ENCODE peak calls at places on chromosomes 5 and 9, in four cellular contexts. One of them, this sample, is unnamed.
A peak's percentile ranks its signal among the peaks of the same experiment; 100 is the strongest.

GRCh38 chr9:126116351-126117157 is 210.1 kb upstream of the MVB12B start:
- DNase-seq in suprapubic skin: no peak
- DNase-seq in OCI-LY7: no peak
- DNase-seq in uterus: no peak
- DNase-seq in this sample: no peak

GRCh38 chr5:76544268-76544926 is 78.8 kb downstream of the F2RL2 start:
- DNase-seq in OCI-LY7: peak; percentile 61
- DNase-seq in uterus: no peak
- DNase-seq in suprapubic skin: no peak
- DNase-seq in this sample: peak; percentile 88

GRCh38 chr5:74316064-74316586 is 324.4 kb downstream of the ENC1 start:
- DNase-seq in OCI-LY7: no peak
- DNase-seq in uterus: peak; percentile 20
- DNase-seq in suprapubic skin: no peak
- DNase-seq in this sample: no peak

GRCh38 chr9:131873891-131874440 is 134.1 kb upstream of the RAPGEF1 start:
- DNase-seq in suprapubic skin: no peak
- DNase-seq in uterus: no peak
- DNase-seq in OCI-LY7: no peak
- DNase-seq in this sample: no peak

GRCh38 chr5:2805080-2805479 is 53.6 kb upstream of the IRX2 start:
- DNase-seq in suprapubic skin: no peak
- DNase-seq in OCI-LY7: no peak
- DNase-seq in uterus: no peak
- DNase-seq in this sample: no peak

GRCh38 chr5:72378636-72379289 is 58.6 kb downstream of the PTCD2 start:
- DNase-seq in uterus: no peak
- DNase-seq in OCI-LY7: no peak
- DNase-seq in suprapubic skin: no peak
- DNase-seq in this sample: peak; percentile 22

GRCh38 chr5:80389575-80389974 is 18.3 kb upstream of the ZFYVE16 start:
- DNase-seq in suprapubic skin: no peak
- DNase-seq in OCI-LY7: no peak
- DNase-seq in uterus: no peak
- DNase-seq in this sample: no peak

GRCh38 chr5:139419793-139420192 is 15.9 kb upstream of the SPATA24 start:
- DNase-seq in uterus: no peak
- DNase-seq in suprapubic skin: no peak
- DNase-seq in OCI-LY7: no peak
- DNase-seq in this sample: peak; percentile 71

GRCh38 chr5:30040483-30041116 is 1152.9 kb upstream of the CDH6 start:
- DNase-seq in uterus: no peak
- DNase-seq in suprapubic skin: no peak
- DNase-seq in OCI-LY7: peak; percentile 57
- DNase-seq in this sample: peak; percentile 25

GRCh38 chr5:14077501-14077900 is 65.6 kb upstream of the TRIO start:
- DNase-seq in OCI-LY7: no peak
- DNase-seq in suprapubic skin: no peak
- DNase-seq in uterus: no peak
- DNase-seq in this sample: no peak

GRCh38 chr5:23494558-23494957 is 12.9 kb upstream of the PRDM9 start:
- DNase-seq in uterus: no peak
- DNase-seq in OCI-LY7: no peak
- DNase-seq in suprapubic skin: no peak
- DNase-seq in this sample: no peak

GRCh38 chr5:110631236-110631635 is 95.2 kb downstream of the TMEM232 start:
- DNase-seq in suprapubic skin: no peak
- DNase-seq in OCI-LY7: no peak
- DNase-seq in uterus: no peak
- DNase-seq in this sample: no peak

GRCh38 chr5:110623875-110624274 is 102.6 kb downstream of the TMEM232 start:
- DNase-seq in uterus: no peak
- DNase-seq in OCI-LY7: no peak
- DNase-seq in suprapubic skin: no peak
- DNase-seq in this sample: no peak

GRCh38 chr5:110630350-110630749 is 96.1 kb downstream of the TMEM232 start:
- DNase-seq in OCI-LY7: no peak
- DNase-seq in suprapubic skin: no peak
- DNase-seq in uterus: no peak
- DNase-seq in this sample: no peak

GRCh38 chr5:110625376-110625999 is 101.0 kb downstream of the TMEM232 start:
- DNase-seq in suprapubic skin: no peak
- DNase-seq in OCI-LY7: peak; percentile 56
- DNase-seq in uterus: no peak
- DNase-seq in this sample: peak; percentile 35
- H3K4me3 ChIP-seq in suprapubic skin: no peak overlapping the region
- H3K4me3 ChIP-seq in OCI-LY7: no peak overlapping the region
- H3K4me3 ChIP-seq in uterus: no peak overlapping the region
- H3K4me3 ChIP-seq in this sample: no peak overlapping the region

DNA sequence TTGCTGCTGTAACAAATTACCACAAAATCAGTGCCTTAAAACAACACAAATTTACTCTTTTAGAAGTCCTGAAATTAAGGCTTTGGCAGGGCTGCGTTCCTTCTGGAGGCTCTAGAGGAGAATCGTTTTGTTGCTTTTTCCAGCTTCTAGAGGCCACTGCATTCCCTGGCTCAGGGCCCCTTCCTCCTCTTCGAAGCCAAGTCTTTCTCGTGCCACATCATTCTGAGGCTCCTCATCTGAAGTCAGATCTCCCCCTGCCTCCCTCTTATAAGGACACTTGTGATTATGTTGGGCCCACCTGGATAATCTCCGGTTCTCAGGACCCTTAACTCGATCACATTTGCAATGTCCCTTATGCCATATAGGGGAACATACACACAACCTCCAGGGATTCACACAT is 48.0 kb downstream of the SLC22A5 start:
- DNase-seq in OCI-LY7: no peak
- DNase-seq in suprapubic skin: no peak
- DNase-seq in uterus: no peak
- DNase-seq in this sample: no peak
- H3K27ac ChIP-seq in OCI-LY7: no peak overlapping the region
- H3K27ac ChIP-seq in suprapubic skin: peak overlapping the region; percentile 40
- H3K27ac ChIP-seq in uterus: peak overlapping the region; percentile 57
- H3K27ac ChIP-seq in this sample: peak overlapping the region; percentile 73

DNA sequence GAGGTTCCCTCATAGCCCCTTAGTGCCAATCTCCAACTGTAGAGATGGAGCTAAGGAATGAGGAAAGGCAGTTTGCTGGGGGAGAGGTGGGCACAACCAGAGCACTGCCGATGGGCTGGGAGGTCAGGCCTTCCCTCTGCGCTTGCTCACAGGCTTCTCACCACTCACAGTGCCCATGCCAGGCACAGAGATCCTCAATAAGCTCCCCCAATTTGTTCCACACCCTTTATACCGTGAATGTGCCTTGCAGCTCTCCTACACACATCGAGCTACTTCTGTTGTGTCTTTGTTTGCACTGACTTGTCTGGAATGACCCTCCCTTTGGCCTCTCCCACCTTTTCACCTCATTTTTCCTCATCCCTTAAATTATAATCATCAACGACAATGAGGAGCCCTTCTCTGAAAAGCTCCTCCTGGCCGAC is 1.6 kb upstream of the HK3 start:
- DNase-seq in OCI-LY7: no peak
- DNase-seq in uterus: no peak
- DNase-seq in suprapubic skin: no peak
- DNase-seq in this sample: no peak
- H3K4me1 ChIP-seq in OCI-LY7: no peaks in the 10 kb centered on the region
- H3K4me1 ChIP-seq in uterus: no peaks in the 10 kb centered on the region
- H3K4me1 ChIP-seq in suprapubic skin: no peaks in the 10 kb centered on the region
- H3K4me1 ChIP-seq in this sample: no peaks in the 10 kb centered on the region

DNA sequence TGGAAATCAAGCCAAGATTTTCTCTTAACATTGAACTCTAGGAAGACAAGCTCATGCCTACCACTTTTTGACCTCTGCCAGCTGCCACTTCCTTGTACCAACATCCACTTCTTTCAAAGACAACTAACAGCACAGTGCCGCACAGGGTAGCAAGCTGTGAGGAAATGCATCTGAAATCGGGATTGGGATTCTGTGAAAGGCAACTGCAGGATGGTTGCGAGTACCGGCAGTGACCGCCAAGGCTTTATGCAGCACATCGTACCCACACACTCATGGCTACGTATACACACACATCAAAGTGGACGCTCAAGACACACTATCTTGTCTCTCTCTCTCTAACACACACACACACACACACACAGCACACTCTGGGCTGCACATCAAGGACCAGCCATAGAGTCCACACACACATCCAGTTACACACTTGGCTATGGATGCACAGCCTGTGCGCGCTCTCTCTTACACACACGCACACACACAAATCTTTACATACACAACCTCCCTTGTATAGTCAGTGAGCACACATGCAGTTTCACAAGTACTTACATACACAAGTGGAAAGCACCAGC is 972 bp downstream of the HTR4 start:
- DNase-seq in OCI-LY7: no peak
- DNase-seq in uterus: no peak
- DNase-seq in suprapubic skin: no peak
- DNase-seq in this sample: peak; percentile 33
- H3K4me3 ChIP-seq in OCI-LY7: no peak overlapping the region
- H3K4me3 ChIP-seq in uterus: no peak overlapping the region
- H3K4me3 ChIP-seq in suprapubic skin: no peak overlapping the region
- H3K4me3 ChIP-seq in this sample: no peak overlapping the region

GRCh38 chr5:89759824-89760223 is 649.7 kb downstream of the CETN3 start:
- DNase-seq in uterus: no peak
- DNase-seq in suprapubic skin: no peak
- DNase-seq in OCI-LY7: no peak
- DNase-seq in this sample: no peak
- H3K27ac ChIP-seq in uterus: peak overlapping the region; percentile 13
- H3K27ac ChIP-seq in suprapubic skin: no peak overlapping the region
- H3K27ac ChIP-seq in OCI-LY7: no peak overlapping the region
- H3K27ac ChIP-seq in this sample: no peak overlapping the region

GRCh38 chr5:130978475-130978874 is 186.6 kb downstream of the HINT1 start:
- DNase-seq in OCI-LY7: no peak
- DNase-seq in uterus: no peak
- DNase-seq in suprapubic skin: no peak
- DNase-seq in this sample: no peak
- H3K4me1 ChIP-seq in OCI-LY7: no peaks in the 10 kb centered on the region
- H3K4me1 ChIP-seq in uterus: no peaks in the 10 kb centered on the region
- H3K4me1 ChIP-seq in suprapubic skin: no peaks in the 10 kb centered on the region
- H3K4me1 ChIP-seq in this sample: no peaks in the 10 kb centered on the region

GRCh38 chr9:119961774-119962408 is 592.7 kb upstream of the BRINP1 start:
- DNase-seq in uterus: no peak
- DNase-seq in suprapubic skin: no peak
- DNase-seq in OCI-LY7: no peak
- DNase-seq in this sample: peak; percentile 31

GRCh38 chr9:119959846-119960545 is 590.8 kb upstream of the BRINP1 start:
- DNase-seq in OCI-LY7: no peak
- DNase-seq in uterus: no peak
- DNase-seq in suprapubic skin: no peak
- DNase-seq in this sample: no peak

GRCh38 chr9:119963798-119964372 is 594.6 kb upstream of the BRINP1 start:
- DNase-seq in suprapubic skin: no peak
- DNase-seq in OCI-LY7: no peak
- DNase-seq in uterus: no peak
- DNase-seq in this sample: no peak

GRCh38 chr9:119967867-119968535 is 598.8 kb upstream of the BRINP1 start:
- DNase-seq in OCI-LY7: no peak
- DNase-seq in suprapubic skin: no peak
- DNase-seq in uterus: no peak
- DNase-seq in this sample: no peak

DNA sequence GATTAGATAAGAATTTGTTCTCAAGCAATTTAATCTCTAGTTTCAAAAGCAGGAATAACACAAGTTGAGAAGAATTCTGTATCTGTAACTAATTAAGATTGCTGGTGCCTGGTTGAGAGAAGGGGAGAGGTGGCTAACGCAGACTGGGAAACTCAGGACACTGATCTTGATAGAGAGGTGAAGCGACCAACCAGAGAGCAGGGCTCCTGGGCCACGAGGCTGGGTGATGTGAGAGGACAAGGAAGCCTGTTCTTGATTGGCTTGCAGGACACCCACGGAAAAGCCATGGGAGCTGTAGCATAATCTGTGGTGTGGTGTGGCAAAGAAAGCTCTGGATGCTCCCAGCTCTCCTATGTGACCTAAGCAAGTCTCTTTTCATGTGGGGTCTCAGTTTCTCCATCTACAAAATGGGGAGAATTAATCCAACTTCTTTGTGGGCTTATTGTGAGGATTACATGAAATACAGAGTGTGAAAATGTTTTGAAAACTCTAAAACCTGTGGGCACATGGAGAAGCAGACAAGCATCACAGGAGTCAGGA is 594.1 kb upstream of the BRINP1 start:
- DNase-seq in suprapubic skin: no peak
- DNase-seq in uterus: no peak
- DNase-seq in OCI-LY7: no peak
- DNase-seq in this sample: no peak
- H3K4me3 ChIP-seq in suprapubic skin: no peak overlapping the region
- H3K4me3 ChIP-seq in uterus: no peak overlapping the region
- H3K4me3 ChIP-seq in OCI-LY7: no peak overlapping the region
- H3K4me3 ChIP-seq in this sample: no peak overlapping the region